ENCODE peak calls at places on chromosomes 7 and 10, in four cellular contexts. I is sigmoid colon, J is heart left ventricle, A is substantia nigra. K is an unnamed sample.

GRCh38 chr7:106767498-106768323 is 97.4 kb upstream of the PIK3CG start:
- DNase-seq in J (no peak), A (no peak), I (no peak), K (no peak)

GRCh38 chr7:22402250-22402649 is 45.3 kb upstream of the RAPGEF5 start:
- DNase-seq in A (no peak), I (no peak), J (no peak), K (no peak)

GRCh38 chr10:98855403-98856189 is 380.1 kb downstream of the HPSE2 start:
- DNase-seq in A (no peak), J (no peak), I (no peak), K (no peak)

GRCh38 chr10:44045020-44045419 is 339.9 kb downstream of the CXCL12 start:
- DNase-seq in J (no peak), A (no peak), I (no peak), K (no peak)

GRCh38 chr10:77974396-77975074 is 48.0 kb upstream of the DLG5 start:
- DNase-seq in I (peak), J (no peak), A (no peak), K (no peak)

GRCh38 chr7:136874393-136875032 is 6.1 kb downstream of the CHRM2 start:
- DNase-seq in J (no peak), A (no peak), I (no peak), K (no peak)

GRCh38 chr10:73796766-73797165 is 11.4 kb downstream of the ZSWIM8 start:
- DNase-seq in I (peak), J (no peak), A (no peak), K (no peak)

GRCh38 chr7:55441668-55442305 is 76.7 kb downstream of the LANCL2 start:
- DNase-seq in I (no peak), A (no peak), J (no peak), K (peak)

GRCh38 chr10:95350830-95351228 is 60.0 kb upstream of the PDLIM1 start:
- DNase-seq in I (no peak), A (no peak), J (no peak), K (no peak)

GRCh38 chr10:12726971-12727831 is 274.3 kb downstream of the CCDC3 start:
- DNase-seq in J (no peak), A (no peak), I (peak), K (no peak)

GRCh38 chr10:115402690-115403089 is 309.5 kb downstream of the ATRNL1 start:
- DNase-seq in I (no peak), A (no peak), J (no peak), K (no peak)

GRCh38 chr7:104548861-104549260 is 220.5 kb downstream of the LHFPL3 start:
- DNase-seq in J (no peak), A (no peak), I (no peak), K (no peak)

GRCh38 chr10:62352356-62352963 is 21.7 kb upstream of the ZNF365 start:
- DNase-seq in J (no peak), A (no peak), I (no peak), K (no peak)

GRCh38 chr7:6578114-6579084 is 1.1 kb downstream of the ZDHHC4 start:
- DNase-seq in A (no peak), I (no peak), J (peak), K (no peak)

GRCh38 chr10:24851595-24851994 is 100.8 kb downstream of the PRTFDC1 start:
- DNase-seq in A (no peak), J (no peak), I (no peak), K (no peak)

K was measured in epithelial cell of proximal tubule.